ENCODE peak calls at places on chromosome 2, in ten cellular contexts. W, V, F, S, N, J, Z, O, G and E are unnamed samples.

GRCh38 chr2:171323971-171324528 is 109.7 kb downstream of the METTL8 start:
- DNase-seq in F (no peak), O (no peak), G (no peak), V (no peak), S (no peak), Z (no peak), N (no peak), W (no peak), J (no peak), E (no peak)

GRCh38 chr2:4763009-4763408 is 929.2 kb upstream of the SOX11 start:
- DNase-seq in Z (no peak), O (peak; percentile 78), F (no peak), J (peak; percentile 33), V (no peak), N (no peak), W (no peak), S (no peak), G (no peak), E (no peak)

GRCh38 chr2:150630587-150631235 is 143.2 kb upstream of the RND3 start:
- DNase-seq in Z (no peak), N (no peak), F (peak; percentile 40), J (no peak), S (no peak), O (peak; percentile 54), W (no peak), V (no peak), G (no peak), E (no peak)

GRCh38 chr2:144572977-144573376 is 53.1 kb upstream of the ZEB2 start:
- DNase-seq in S (no peak), F (no peak), J (no peak), V (no peak), W (peak; percentile 41), Z (no peak), N (no peak), O (no peak), G (no peak), E (peak; percentile 13)

GRCh38 chr2:101341421-101341820 is 32.9 kb upstream of the RNF149 start:
- DNase-seq in Z (no peak), V (no peak), S (no peak), F (no peak), J (no peak), N (no peak), W (no peak), G (no peak), O (no peak), E (no peak)

GRCh38 chr2:14480120-14480519 is 152.4 kb upstream of the LRATD1 start:
- DNase-seq in F (no peak), V (no peak), J (no peak), W (no peak), O (no peak), Z (no peak), S (no peak), N (no peak), G (no peak), E (no peak)

GRCh38 chr2:10454505-10454904 is 6.4 kb upstream of the ODC1 start:
- DNase-seq in W (no peak), O (no peak), G (no peak), J (no peak), N (no peak), Z (no peak), F (no peak), V (no peak), S (no peak), E (no peak)

GRCh38 chr2:233414777-233415570 is 60.7 kb downstream of the DGKD start:
- DNase-seq in N (peak; percentile 66), J (peak; percentile 42), O (no peak), V (peak; percentile 71), F (peak; percentile 48), S (peak; percentile 65), W (no peak), G (peak; percentile 81), Z (no peak), E (no peak)

GRCh38 chr2:3635171-3636008 is 22.6 kb upstream of the ALLC start:
- DNase-seq in W (no peak), N (no peak), O (no peak), G (peak; percentile 34), J (no peak), V (no peak), S (no peak), F (no peak), Z (no peak), E (no peak)

GRCh38 chr2:215839816-215840215 is 173.5 kb downstream of the MREG start:
- DNase-seq in J (no peak), W (no peak), G (no peak), Z (no peak), S (no peak), N (no peak), F (no peak), O (no peak), V (no peak), E (no peak)

GRCh38 chr2:60505240-60505639 is 48.2 kb downstream of the BCL11A start:
- DNase-seq in N (peak; percentile 85), S (no peak), F (no peak), Z (no peak), O (no peak), G (no peak), W (no peak), J (no peak), V (no peak), E (no peak)

GRCh38 chr2:60505861-60506260 is 47.6 kb downstream of the BCL11A start:
- DNase-seq in W (no peak), V (no peak), S (no peak), F (no peak), J (no peak), N (peak; percentile 58), O (no peak), G (no peak), Z (no peak), E (no peak)

GRCh38 chr2:60502123-60502522 is 51.3 kb downstream of the BCL11A start:
- DNase-seq in Z (no peak), F (no peak), W (no peak), G (no peak), S (no peak), O (no peak), J (no peak), V (no peak), N (no peak), E (no peak)

GRCh38 chr2:60500861-60501260 is 52.6 kb downstream of the BCL11A start:
- DNase-seq in J (no peak), G (no peak), V (no peak), Z (no peak), O (no peak), N (peak; percentile 47), S (no peak), W (no peak), F (no peak), E (no peak)

GRCh38 chr2:60503923-60504514 is 49.4 kb downstream of the BCL11A start:
- DNase-seq in F (no peak), J (no peak), N (peak; percentile 63), W (no peak), S (no peak), Z (no peak), G (no peak), V (no peak), O (no peak), E (no peak)
- TF ChIP-seq CTCF in F (no peak), J (no peak), N (peak; percentile 19), W (no peak), S (no peak), Z (peak; percentile 32), G (no peak), V (peak; percentile 17), O (no peak), E (no peak)

GRCh38 chr2:175312137-175312536 is 130.6 kb upstream of the ATP5MC3 start:
- DNase-seq in W (no peak), F (no peak), V (no peak), J (no peak), S (no peak), O (no peak), N (no peak), G (no peak), Z (no peak), E (no peak)

GRCh38 chr2:175310813-175311504 is 129.4 kb upstream of the ATP5MC3 start:
- DNase-seq in G (no peak), V (no peak), S (no peak), Z (no peak), W (peak; percentile 76), J (no peak), N (no peak), F (no peak), O (no peak), E (no peak)

GRCh38 chr2:175308005-175308404 is 126.5 kb upstream of the ATP5MC3 start:
- DNase-seq in F (no peak), J (no peak), Z (no peak), W (no peak), V (no peak), O (no peak), G (no peak), N (no peak), S (no peak), E (no peak)

GRCh38 chr2:175304541-175304940 is 123.0 kb upstream of the ATP5MC3 start:
- DNase-seq in W (no peak), Z (no peak), N (no peak), F (no peak), J (no peak), V (no peak), G (no peak), O (no peak), S (no peak), E (no peak)

DNA sequence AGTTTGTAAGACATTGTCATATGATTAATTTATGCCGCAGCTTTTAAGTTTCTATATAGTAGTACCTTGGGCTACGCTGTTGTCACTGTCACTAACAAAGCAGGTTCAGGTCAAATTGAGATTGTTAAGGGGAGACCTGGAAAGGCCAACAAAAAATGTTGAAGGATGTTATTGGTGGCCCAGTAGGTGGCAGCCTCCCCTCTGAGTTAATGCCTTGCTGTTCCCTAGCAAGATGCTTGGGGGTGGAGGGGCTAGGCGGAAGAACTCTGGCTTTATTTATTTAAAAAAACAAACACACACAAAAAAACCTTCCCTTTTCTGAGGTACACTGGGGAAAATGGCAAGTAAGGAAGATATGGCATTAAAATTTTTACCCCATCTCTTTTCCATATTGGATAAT is 128.3 kb upstream of the ATP5MC3 start:
- DNase-seq in V (no peak), J (peak; percentile 17), O (peak; percentile 55), F (peak; percentile 15), N (no peak), G (no peak), W (peak; percentile 82), Z (no peak), S (no peak), E (peak; percentile 26)
- TF ChIP-seq CTCF in V (no peak), J (peak; percentile 41), O (peak; percentile 56), F (peak; percentile 73), N (peak; percentile 18), G (no peak), W (peak; percentile 74), Z (peak; percentile 41), S (no peak), E (peak; percentile 16)

GRCh38 chr2:104312684-104313083 is 541.2 kb upstream of the POU3F3 start:
- DNase-seq in G (no peak), O (peak; percentile 18), Z (no peak), S (no peak), J (no peak), W (no peak), F (no peak), N (no peak), V (no peak), E (no peak)
- TF ChIP-seq CTCF in G (no peak), O (peak; percentile 52), Z (no peak), S (no peak), J (no peak), W (no peak), F (no peak), N (no peak), V (no peak), E (no peak)

DNA sequence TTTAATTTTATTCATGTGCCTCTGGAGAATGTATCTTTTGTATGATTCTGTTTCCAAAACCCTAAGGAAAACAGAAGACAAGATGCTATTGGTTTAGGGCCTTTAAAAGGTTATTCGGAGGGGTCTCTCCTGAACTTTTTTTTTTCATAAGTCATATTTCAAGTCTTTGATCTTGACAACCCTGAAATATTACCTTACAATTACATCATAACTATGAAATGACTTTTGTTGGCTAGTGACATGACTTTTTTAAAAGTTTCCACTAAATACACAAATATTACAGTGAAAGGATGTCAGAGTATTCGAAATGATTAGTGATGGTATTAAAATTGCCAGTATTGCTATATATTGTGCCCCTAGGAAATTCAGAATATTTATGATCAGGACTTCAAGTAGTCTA is 31.8 kb upstream of the FZD7 start:
- DNase-seq in Z (no peak), N (no peak), W (no peak), G (no peak), V (no peak), O (no peak), J (no peak), F (no peak), S (no peak), E (no peak)
- TF ChIP-seq CTCF in Z (no peak), N (no peak), W (no peak), G (no peak), V (no peak), O (no peak), J (no peak), F (no peak), S (no peak), E (no peak)